ENCODE peak calls at places on chromosomes 4 and X, in nine cellular contexts. G, X, D, I, L, A, V, C and N are unnamed samples.

GRCh38 chrX:10119399-10119990 is 37.3 kb upstream of the CLCN4 start:
- DNase-seq in G (peak; percentile 68), X (peak; percentile 76), D (peak; percentile 63), I (peak; percentile 58), L (peak; percentile 64), A (peak; percentile 86), V (peak; percentile 91), C (no peak), N (peak; percentile 89)

GRCh38 chrX:154698630-154699248 is 45.4 kb upstream of the CTAG2 start:
- DNase-seq in G (no peak), X (no peak), D (no peak), I (no peak), L (no peak), A (peak; percentile 43), V (no peak), C (no peak), N (no peak)

GRCh38 chr4:158799013-158799770 is 30.4 kb downstream of the FNIP2 start:
- DNase-seq in G (no peak), X (no peak), D (no peak), I (no peak), L (no peak), A (no peak), V (no peak), C (no peak), N (no peak)

GRCh38 chr4:73661646-73662119 is 41.4 kb upstream of the RASSF6 start:
- DNase-seq in G (no peak), X (peak; percentile 100), D (peak; percentile 32), I (peak; percentile 98), L (no peak), A (no peak), V (peak; percentile 99), C (no peak), N (no peak)

GRCh38 chr4:96295143-96295763 is 455.4 kb downstream of the PDHA2 start:
- DNase-seq in G (no peak), X (no peak), D (no peak), I (no peak), L (no peak), A (no peak), V (no peak), C (no peak), N (no peak)

GRCh38 chr4:42519803-42520417 is 122.6 kb downstream of the SHISA3 start:
- DNase-seq in G (peak; percentile 63), X (peak; percentile 21), D (peak; percentile 38), I (peak; percentile 21), L (peak; percentile 12), A (peak; percentile 73), V (peak; percentile 48), C (no peak), N (peak; percentile 68)

GRCh38 chrX:68632491-68632890 is 15.0 kb upstream of the STARD8 start:
- DNase-seq in G (no peak), X (no peak), D (no peak), I (no peak), L (no peak), A (no peak), V (no peak), C (no peak), N (no peak)

GRCh38 chr4:182969651-182970279 is 52.6 kb upstream of the DCTD start:
- DNase-seq in G (no peak), X (no peak), D (peak; percentile 12), I (no peak), L (no peak), A (no peak), V (no peak), C (no peak), N (no peak)

GRCh38 chrX:107894038-107894437 is 68.4 kb downstream of the MID2 start:
- DNase-seq in G (peak; percentile 75), X (peak; percentile 21), D (peak; percentile 36), I (peak; percentile 57), L (peak; percentile 47), A (peak; percentile 59), V (peak; percentile 42), C (no peak), N (peak; percentile 50)

GRCh38 chrX:153306527-153307115 is 14.9 kb downstream of the PNMA6F start:
- DNase-seq in G (no peak), X (no peak), D (no peak), I (no peak), L (no peak), A (no peak), V (no peak), C (peak; percentile 61), N (no peak)

GRCh38 chr4:100168521-100168920 is 21.7 kb downstream of the DDIT4L start:
- DNase-seq in G (no peak), X (peak; percentile 40), D (no peak), I (no peak), L (no peak), A (no peak), V (peak; percentile 63), C (no peak), N (no peak)

GRCh38 chr4:189022441-189023035 is 883.3 kb downstream of the TRIML1 start:
- DNase-seq in G (no peak), X (peak; percentile 17), D (no peak), I (peak; percentile 5), L (no peak), A (no peak), V (peak; percentile 76), C (no peak), N (no peak)

GRCh38 chrX:46758163-46758955 is 559 bp downstream of the SLC9A7 start:
- DNase-seq in G (no peak), X (peak; percentile 27), D (no peak), I (peak; percentile 22), L (no peak), A (no peak), V (peak; percentile 10), C (peak; percentile 70), N (no peak)

GRCh38 chr4:53019485-53020382 is 157.6 kb downstream of the RASL11B start:
- DNase-seq in G (no peak), X (peak; percentile 82), D (peak; percentile 24), I (peak; percentile 51), L (peak; percentile 94), A (no peak), V (peak; percentile 71), C (no peak), N (no peak)

GRCh38 chrX:46647251-46647650 is 73.7 kb downstream of the CHST7 start:
- DNase-seq in G (no peak), X (peak; percentile 50), D (no peak), I (no peak), L (no peak), A (no peak), V (no peak), C (no peak), N (peak; percentile 21)

GRCh38 chr4:87103691-87104187 is 116.7 kb downstream of the KLHL8 start:
- DNase-seq in G (no peak), X (peak; percentile 85), D (no peak), I (peak; percentile 84), L (no peak), A (no peak), V (peak; percentile 84), C (no peak), N (no peak)

GRCh38 chr4:8109406-8110065 is 49.1 kb downstream of the ABLIM2 start:
- DNase-seq in G (no peak), X (no peak), D (no peak), I (no peak), L (no peak), A (no peak), V (no peak), C (peak; percentile 41), N (no peak)

GRCh38 chr4:8112036-8112576 is 46.5 kb downstream of the ABLIM2 start:
- DNase-seq in G (no peak), X (no peak), D (no peak), I (no peak), L (no peak), A (peak; percentile 70), V (no peak), C (peak; percentile 25), N (no peak)

GRCh38 chr4:8108261-8108660 is 50.4 kb downstream of the ABLIM2 start:
- DNase-seq in G (no peak), X (no peak), D (no peak), I (no peak), L (no peak), A (no peak), V (no peak), C (peak; percentile 61), N (no peak)

GRCh38 chr4:8108991-8109390 is 49.6 kb downstream of the ABLIM2 start:
- DNase-seq in G (no peak), X (no peak), D (no peak), I (no peak), L (no peak), A (no peak), V (no peak), C (peak; percentile 65), N (no peak)

GRCh38 chr4:8110071-8110986 is 48.3 kb downstream of the ABLIM2 start:
- DNase-seq in G (no peak), X (peak; percentile 30), D (peak; percentile 52), I (peak; percentile 85), L (peak; percentile 21), A (peak; percentile 96), V (no peak), C (peak; percentile 68), N (peak; percentile 75)
- H3K9ac ChIP-seq in G (no peak overlapping the region), X (no peak overlapping the region), D (no peak overlapping the region), I (peak overlapping the region; percentile 9), L (no peak overlapping the region), A (no peak overlapping the region), V (no peak overlapping the region), C (no peak overlapping the region), N (no peak overlapping the region)

GRCh38 chr4:136281307-136281706 is 1251.0 kb downstream of the PCDH18 start:
- DNase-seq in G (no peak), X (no peak), D (no peak), I (no peak), L (no peak), A (peak; percentile 44), V (no peak), C (no peak), N (no peak)
- H3K4me3 ChIP-seq in G (no peak overlapping the region), X (no peak overlapping the region), D (no peak overlapping the region), I (no peak overlapping the region), L (no peak overlapping the region), A (no peak overlapping the region), V (no peak overlapping the region), C (no peak overlapping the region), N (no peak overlapping the region)

GRCh38 chr4:110624016-110624770 is 1.3 kb upstream of the PITX2 start:
- DNase-seq in G (no peak), X (no peak), D (no peak), I (no peak), L (no peak), A (no peak), V (no peak), C (no peak), N (no peak)
- TF ChIP-seq CTCF in G (no peak), X (no peak), D (no peak), I (no peak), L (no peak), A (no peak), V (no peak), C (no peak), N (no peak)

GRCh38 chr4:179200681-179201080 is 1758.4 kb upstream of the AGA start:
- DNase-seq in G (no peak), X (no peak), D (no peak), I (no peak), L (no peak), A (no peak), V (no peak), C (no peak), N (no peak)

GRCh38 chr4:179195887-179196286 is 1753.7 kb upstream of the AGA start:
- DNase-seq in G (no peak), X (no peak), D (no peak), I (no peak), L (no peak), A (no peak), V (no peak), C (no peak), N (no peak)

DNA sequence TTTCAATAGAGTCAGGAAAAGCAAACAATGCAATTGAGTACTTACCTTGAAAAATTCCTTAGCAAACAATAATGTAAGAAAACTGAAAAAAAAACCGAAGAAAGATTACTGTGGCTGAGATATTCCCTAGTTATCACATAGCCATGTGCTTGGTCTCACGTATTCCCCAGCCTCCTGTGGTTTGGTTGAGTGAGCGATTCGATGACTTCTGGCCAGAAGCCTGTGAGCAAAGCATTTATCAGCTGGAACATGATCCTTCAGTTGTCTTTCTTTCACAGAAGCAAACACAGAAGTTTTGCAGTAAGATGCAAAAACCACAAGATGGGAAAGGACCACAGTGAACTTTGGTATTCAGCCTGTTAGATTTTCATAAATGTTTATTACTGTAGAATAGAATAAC is 1754.3 kb upstream of the AGA start:
- DNase-seq in G (no peak), X (peak; percentile 81), D (no peak), I (no peak), L (no peak), A (no peak), V (peak; percentile 56), C (no peak), N (peak; percentile 18)
- H3K9ac ChIP-seq in G (no peak overlapping the region), X (no peak overlapping the region), D (no peak overlapping the region), I (no peak overlapping the region), L (no peak overlapping the region), A (no peak overlapping the region), V (no peak overlapping the region), C (no peak overlapping the region), N (no peak overlapping the region)